ENCODE peak calls at places on chromosomes 1 and 21, in nine cellular contexts. L is A549, I is body of pancreas, S is uterus, U is Peyer's patch, O is esophagus squamous epithelium, T is NB4, D is breast epithelium, G is IMR-90. P is an unnamed sample.

GRCh38 chr1:151370211-151370911 is 2.1 kb downstream of the SELENBP1 start:
- DNase-seq in L (no peak), I (no peak), S (peak), U (no peak), O (no peak), T (peak), D (no peak), G (no peak), P (no peak)

GRCh38 chr1:117095237-117095636 is 26.3 kb downstream of the TRIM45 start:
- DNase-seq in L (no peak), I (no peak), S (no peak), U (no peak), O (no peak), T (no peak), D (no peak), G (peak), P (no peak)

GRCh38 chr1:178614286-178614685 is 101.4 kb downstream of the TEX35 start:
- DNase-seq in L (no peak), I (no peak), S (no peak), U (no peak), O (no peak), T (no peak), D (no peak), G (no peak), P (no peak)

GRCh38 chr1:15371610-15372539 is 37.8 kb upstream of the EFHD2 start:
- DNase-seq in L (no peak), I (no peak), S (no peak), U (no peak), O (no peak), T (no peak), D (no peak), G (no peak), P (no peak)

GRCh38 chr1:91569411-91570104 is 68.9 kb downstream of the CDC7 start:
- DNase-seq in L (peak), I (peak), S (peak), U (no peak), O (no peak), T (peak), D (no peak), G (peak), P (no peak)

GRCh38 chr1:110436635-110437034 is 14.3 kb upstream of the PROK1 start:
- DNase-seq in L (no peak), I (no peak), S (no peak), U (no peak), O (no peak), T (no peak), D (no peak), G (peak), P (no peak)

GRCh38 chr1:119715542-119715941 is 3.8 kb downstream of the PHGDH start:
- DNase-seq in L (no peak), I (peak), S (no peak), U (no peak), O (no peak), T (peak), D (no peak), G (peak), P (no peak)

GRCh38 chr1:225638853-225639252 is 14.1 kb downstream of the ENAH start:
- DNase-seq in L (no peak), I (no peak), S (no peak), U (no peak), O (no peak), T (no peak), D (no peak), G (no peak), P (no peak)

GRCh38 chr1:204216236-204216635 is 2.4 kb upstream of the GOLT1A start:
- DNase-seq in L (no peak), I (no peak), S (no peak), U (no peak), O (no peak), T (no peak), D (no peak), G (no peak), P (no peak)

GRCh38 chr1:53835491-53835890 is 2.6 kb downstream of the NDC1 start:
- DNase-seq in L (no peak), I (no peak), S (no peak), U (no peak), O (no peak), T (no peak), D (no peak), G (peak), P (no peak)

DNA sequence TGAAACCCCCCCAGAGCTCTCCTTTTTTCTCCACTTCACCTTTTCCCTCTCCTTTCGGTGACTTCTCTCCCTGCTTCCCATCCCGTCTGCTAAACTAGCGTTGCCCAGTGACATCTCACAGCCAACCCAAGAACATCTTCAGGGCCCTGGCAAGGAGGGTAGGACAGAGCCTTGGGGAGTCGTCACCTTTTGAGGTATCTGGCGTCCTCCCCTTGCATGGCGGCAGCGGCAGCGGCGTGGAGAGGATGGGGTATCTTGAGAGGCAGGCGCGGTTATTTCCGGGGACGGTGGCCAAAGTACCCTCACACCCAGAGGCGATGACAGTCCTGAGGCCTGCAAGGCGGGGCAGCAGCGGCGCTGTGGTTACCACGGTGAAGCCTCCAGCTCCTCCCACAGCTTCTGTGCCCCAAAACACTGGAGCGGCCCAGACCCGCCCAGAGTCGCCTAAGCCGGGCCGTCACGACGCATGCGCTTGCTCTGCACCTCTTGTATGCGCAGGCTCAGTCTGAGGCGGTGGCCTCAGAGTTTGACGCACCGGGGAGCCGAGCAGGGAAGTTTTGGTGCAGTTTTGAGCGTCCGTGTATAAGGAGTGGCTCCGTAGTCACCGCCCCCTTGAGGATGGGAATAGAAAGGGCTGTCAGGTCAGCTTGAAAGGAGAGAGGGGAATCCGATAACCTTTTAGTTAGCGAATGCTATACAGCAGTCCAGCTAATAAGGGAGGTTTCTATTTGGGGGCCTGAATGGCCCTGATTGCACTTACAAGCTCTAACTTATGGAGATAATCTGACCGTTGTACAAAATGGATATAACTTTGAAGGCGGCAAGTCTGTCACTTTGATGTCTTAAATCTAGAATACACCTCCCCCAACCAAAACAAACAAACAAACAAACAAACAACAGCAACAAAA is at the start of gene KIFAP3:
- DNase-seq in L (peak), I (peak), S (peak), U (peak), O (peak), T (peak), D (peak), G (peak), P (peak)
- TF ChIP-seq POLR2A in L (peak), I (peak), S (peak), U (peak), O (no peak), T (peak), D (peak), G (peak), P (peak)

DNA sequence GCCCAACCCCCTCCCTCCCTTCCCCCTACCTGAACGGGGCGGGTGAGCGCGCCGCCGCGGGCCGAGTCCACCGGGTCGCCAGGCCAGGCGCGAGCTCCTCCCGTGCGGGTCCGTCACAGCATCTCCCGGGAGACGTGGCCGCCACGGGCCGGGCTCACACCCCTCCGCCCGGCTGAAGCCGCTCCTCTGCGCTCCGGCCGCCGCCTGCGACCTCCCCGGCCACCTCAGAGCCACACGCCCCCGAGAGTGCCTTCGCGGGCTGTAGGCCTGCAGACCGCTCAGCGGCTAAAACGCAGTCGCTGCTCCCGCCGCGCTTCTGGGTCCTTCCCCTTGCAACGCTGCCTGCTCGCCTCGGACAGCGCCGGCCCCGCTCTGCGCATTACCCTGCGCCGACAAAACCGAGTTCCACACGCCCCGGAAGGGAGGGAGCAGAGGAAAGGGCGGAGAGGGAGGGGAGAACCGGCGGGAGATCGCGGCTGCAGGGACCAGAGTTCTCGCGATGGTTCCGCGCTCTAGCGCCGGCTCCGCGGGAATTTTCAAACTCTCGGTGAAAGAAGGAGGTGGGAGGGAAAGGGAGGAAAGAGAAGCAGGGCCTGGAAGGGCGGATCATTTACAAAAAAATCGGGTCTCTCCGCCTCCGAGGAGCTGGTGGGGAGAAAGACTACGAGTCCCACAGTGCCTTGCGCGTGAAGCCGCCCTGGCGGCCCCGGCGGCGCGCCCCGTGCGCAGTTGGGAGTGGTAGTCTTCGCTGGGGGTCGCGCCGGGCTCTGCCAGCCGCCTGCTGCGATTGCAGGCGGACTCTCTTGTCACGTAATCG is at the start of gene AHCTF1:
- DNase-seq in L (peak), I (peak), S (peak), U (peak), O (peak), T (peak), D (peak), G (peak), P (peak)
- TF ChIP-seq CTCF in L (no peak), I (peak), S (no peak), U (no peak), O (no peak), T (no peak), D (no peak), G (peak), P (no peak)

GRCh38 chr1:233613252-233614172 is at the start of gene KCNK1:
- DNase-seq in L (peak), I (peak), S (peak), U (no peak), O (no peak), T (no peak), D (peak), G (peak), P (peak)
- TF ChIP-seq POLR2A in L (peak), I (peak), S (no peak), U (peak), O (no peak), T (no peak), D (no peak), G (no peak), P (peak)

DNA sequence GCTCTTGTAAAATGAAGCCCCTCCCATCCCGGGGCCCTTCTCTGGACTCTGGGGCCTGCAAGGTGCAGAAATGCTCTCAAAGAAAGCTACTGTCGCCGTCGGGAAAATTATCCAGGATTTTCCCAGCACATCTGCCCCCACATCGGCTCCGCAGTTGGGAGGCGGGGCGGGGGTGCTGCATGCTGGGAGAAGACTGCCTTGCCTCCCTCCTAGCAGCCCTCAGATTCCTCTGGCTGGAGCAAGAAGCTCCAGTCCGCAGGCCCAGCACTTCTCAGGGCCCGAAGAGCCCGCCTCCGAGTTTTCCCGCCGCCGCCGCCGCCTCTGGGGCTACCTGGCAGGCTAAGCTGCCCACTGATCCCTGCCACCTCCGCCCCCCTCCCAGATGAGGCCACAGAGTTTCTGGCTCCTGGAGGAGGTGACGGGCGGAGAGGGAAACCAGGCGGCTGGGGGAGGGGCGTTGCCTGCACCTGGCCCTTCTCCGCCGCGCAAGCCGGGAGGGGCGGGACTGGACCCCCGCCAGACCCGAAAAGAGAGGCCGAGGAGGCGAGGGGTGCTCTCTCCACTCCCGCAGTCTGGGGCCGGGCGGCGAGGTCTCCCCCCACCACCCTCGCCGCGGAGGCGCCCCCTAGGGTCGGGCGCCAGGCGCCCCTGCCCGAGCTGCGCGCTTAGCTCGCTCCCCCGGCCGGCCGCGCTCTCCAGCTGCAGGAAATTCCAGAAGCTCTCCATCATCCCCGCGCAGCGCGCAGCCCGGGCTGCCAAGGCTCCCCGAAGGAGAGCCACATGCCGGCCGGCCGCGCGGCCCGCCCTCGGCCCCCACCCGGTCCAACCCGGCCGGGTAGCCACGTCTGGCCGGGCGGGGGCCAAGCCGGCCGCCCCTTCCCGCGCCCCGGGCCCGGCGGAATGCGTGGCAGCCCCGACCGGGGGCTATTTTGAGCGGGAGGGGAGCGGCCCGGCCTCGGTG is 28.8 kb downstream of the AHDC1 start:
- DNase-seq in L (peak), I (peak), S (peak), U (no peak), O (no peak), T (no peak), D (peak), G (peak), P (peak)
- TF ChIP-seq CTCF in L (peak), I (peak), S (peak), U (no peak), O (no peak), T (no peak), D (no peak), G (peak), P (no peak)

GRCh38 chr21:38793926-38794713 is 11.6 kb upstream of the ETS2 start:
- DNase-seq in L (no peak), I (peak), S (no peak), U (no peak), O (no peak), T (no peak), D (no peak), G (no peak), P (no peak)

GRCh38 chr21:38797470-38797869 is 8.3 kb upstream of the ETS2 start:
- DNase-seq in L (peak), I (no peak), S (no peak), U (no peak), O (no peak), T (peak), D (no peak), G (no peak), P (no peak)

GRCh38 chr21:38796426-38796825 is 9.3 kb upstream of the ETS2 start:
- DNase-seq in L (no peak), I (no peak), S (no peak), U (no peak), O (no peak), T (peak), D (no peak), G (peak), P (no peak)

GRCh38 chr21:38794978-38795377 is 10.8 kb upstream of the ETS2 start:
- DNase-seq in L (no peak), I (no peak), S (no peak), U (no peak), O (no peak), T (no peak), D (no peak), G (no peak), P (no peak)

GRCh38 chr21:38795475-38795874 is 10.3 kb upstream of the ETS2 start:
- DNase-seq in L (no peak), I (no peak), S (no peak), U (no peak), O (no peak), T (no peak), D (no peak), G (no peak), P (no peak)
- TF ChIP-seq POLR2A in L (no peak), I (no peak), S (no peak), U (no peak), O (no peak), T (no peak), D (no peak), G (no peak), P (no peak)

GRCh38 chr21:43304206-43304605 is 122.7 kb downstream of the SIK1 start:
- DNase-seq in L (no peak), I (no peak), S (no peak), U (no peak), O (no peak), T (no peak), D (no peak), G (no peak), P (no peak)

GRCh38 chr21:43306391-43306790 is 120.5 kb downstream of the SIK1 start:
- DNase-seq in L (no peak), I (no peak), S (no peak), U (no peak), O (no peak), T (no peak), D (no peak), G (no peak), P (no peak)

GRCh38 chr21:43304621-43305335 is 122.2 kb downstream of the SIK1 start:
- DNase-seq in L (no peak), I (no peak), S (no peak), U (no peak), O (no peak), T (no peak), D (no peak), G (no peak), P (no peak)

GRCh38 chr21:43305811-43306311 is 121.1 kb downstream of the SIK1 start:
- DNase-seq in L (no peak), I (no peak), S (no peak), U (no peak), O (no peak), T (no peak), D (no peak), G (no peak), P (no peak)

DNA sequence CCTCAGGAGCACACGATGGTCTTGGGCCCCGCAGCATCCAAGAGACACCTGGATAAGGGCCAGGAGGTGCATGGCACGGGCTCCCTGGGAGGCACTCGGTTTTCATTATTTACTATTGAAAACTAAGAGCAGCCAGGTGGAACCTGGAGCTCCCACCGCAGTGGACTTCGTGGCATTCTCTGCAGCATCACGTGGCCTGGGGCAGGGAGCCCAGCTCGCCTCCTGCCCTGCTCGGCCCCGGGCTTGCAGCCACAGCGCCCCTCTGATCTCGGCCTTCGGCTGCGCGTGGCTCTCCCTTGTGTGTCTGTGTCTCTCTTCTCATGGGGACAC is 121.6 kb downstream of the SIK1 start:
- DNase-seq in L (no peak), I (no peak), S (no peak), U (no peak), O (no peak), T (no peak), D (no peak), G (no peak), P (no peak)
- TF ChIP-seq CTCF in L (no peak), I (no peak), S (no peak), U (no peak), O (no peak), T (no peak), D (no peak), G (no peak), P (no peak)

DNA sequence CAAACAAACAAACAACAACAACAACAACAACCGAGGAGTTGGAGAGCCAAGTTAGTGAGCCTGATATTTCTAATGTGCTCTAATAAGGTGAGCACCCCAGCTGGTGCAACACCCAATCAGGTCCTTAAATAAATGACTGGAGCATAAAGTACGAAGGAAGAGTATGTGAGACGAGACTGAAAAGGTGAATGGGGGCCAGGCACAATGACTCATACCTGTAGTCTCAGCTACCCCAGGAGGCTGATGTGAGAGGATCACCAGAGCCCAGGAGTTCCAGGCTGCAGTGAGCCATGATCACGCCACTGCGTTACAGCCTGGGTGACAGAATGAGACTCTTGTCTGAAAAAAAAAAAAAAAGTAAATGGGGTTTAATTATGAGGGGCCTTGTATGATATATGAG is 152.0 kb upstream of the ZRANB2 start:
- DNase-seq in L (no peak), I (no peak), S (no peak), U (no peak), O (no peak), T (no peak), D (no peak), G (no peak), P (no peak)
- TF ChIP-seq POLR2A in L (no peak), I (no peak), S (no peak), U (no peak), O (no peak), T (no peak), D (no peak), G (no peak), P (no peak)

GRCh38 chr1:3614755-3615742 is 3.7 kb upstream of the MEGF6 start:
- DNase-seq in L (peak), I (no peak), S (no peak), U (no peak), O (no peak), T (no peak), D (no peak), G (no peak), P (no peak)
- TF ChIP-seq CTCF in L (peak), I (peak), S (peak), U (peak), O (peak), T (peak), D (peak), G (peak), P (peak)